ENCODE peak calls at places on chromosomes 7 and 10, in six cellular contexts. One of them, this sample, is unnamed.

GRCh38 chr10:43785252-43785651 is 136.6 kb upstream of the ZNF32 start:
- DNase-seq in K562: peak
- DNase-seq in HCT116: peak
- DNase-seq in sigmoid colon: no peak
- DNase-seq in transverse colon: no peak
- DNase-seq in prostate gland: no peak
- DNase-seq in this sample: no peak

GRCh38 chr7:17557305-17557704 is 258.9 kb downstream of the AHR start:
- DNase-seq in sigmoid colon: no peak
- DNase-seq in prostate gland: no peak
- DNase-seq in transverse colon: no peak
- DNase-seq in HCT116: no peak
- DNase-seq in K562: no peak
- DNase-seq in this sample: no peak

GRCh38 chr10:102413053-102413705 is 5.4 kb downstream of the PSD start:
- DNase-seq in transverse colon: no peak
- DNase-seq in HCT116: no peak
- DNase-seq in prostate gland: no peak
- DNase-seq in sigmoid colon: no peak
- DNase-seq in K562: peak
- DNase-seq in this sample: no peak

GRCh38 chr7:47940482-47941001 is 7.7 kb downstream of the PKD1L1 start:
- DNase-seq in transverse colon: peak
- DNase-seq in sigmoid colon: no peak
- DNase-seq in HCT116: no peak
- DNase-seq in K562: no peak
- DNase-seq in prostate gland: no peak
- DNase-seq in this sample: no peak

GRCh38 chr7:40827217-40828085 is 692.6 kb downstream of the SUGCT start:
- DNase-seq in HCT116: no peak
- DNase-seq in prostate gland: no peak
- DNase-seq in transverse colon: no peak
- DNase-seq in K562: no peak
- DNase-seq in sigmoid colon: no peak
- DNase-seq in this sample: no peak

GRCh38 chr7:1848013-1848640 is 178.1 kb downstream of the ELFN1 start:
- DNase-seq in HCT116: no peak
- DNase-seq in K562: no peak
- DNase-seq in sigmoid colon: peak
- DNase-seq in prostate gland: no peak
- DNase-seq in transverse colon: no peak
- DNase-seq in this sample: no peak

GRCh38 chr10:100970076-100970913 is 991 bp downstream of the SEMA4G start:
- DNase-seq in K562: peak
- DNase-seq in HCT116: peak
- DNase-seq in sigmoid colon: peak
- DNase-seq in prostate gland: peak
- DNase-seq in transverse colon: peak
- DNase-seq in this sample: peak

GRCh38 chr7:70570961-70571360 is 561.0 kb upstream of the GALNT17 start:
- DNase-seq in transverse colon: no peak
- DNase-seq in HCT116: no peak
- DNase-seq in prostate gland: no peak
- DNase-seq in K562: no peak
- DNase-seq in sigmoid colon: no peak
- DNase-seq in this sample: no peak

GRCh38 chr10:18607979-18608378 is 43.4 kb downstream of the NSUN6 start:
- DNase-seq in HCT116: no peak
- DNase-seq in transverse colon: no peak
- DNase-seq in sigmoid colon: no peak
- DNase-seq in prostate gland: no peak
- DNase-seq in K562: no peak
- DNase-seq in this sample: no peak

GRCh38 chr10:122471531-122472177 is 10.3 kb downstream of the HTRA1 start:
- DNase-seq in transverse colon: no peak
- DNase-seq in K562: no peak
- DNase-seq in sigmoid colon: no peak
- DNase-seq in prostate gland: no peak
- DNase-seq in HCT116: no peak
- DNase-seq in this sample: no peak

GRCh38 chr10:44863344-44864041 is 47.6 kb upstream of the TMEM72 start:
- DNase-seq in K562: no peak
- DNase-seq in HCT116: no peak
- DNase-seq in transverse colon: no peak
- DNase-seq in sigmoid colon: no peak
- DNase-seq in prostate gland: no peak
- DNase-seq in this sample: no peak

GRCh38 chr7:26192485-26193087 is 8.0 kb downstream of the HNRNPA2B1 start:
- DNase-seq in sigmoid colon: no peak
- DNase-seq in HCT116: no peak
- DNase-seq in prostate gland: no peak
- DNase-seq in transverse colon: peak
- DNase-seq in K562: no peak
- DNase-seq in this sample: no peak
- TF ChIP-seq POLR2AphosphoS5 in sigmoid colon: no peak
- TF ChIP-seq POLR2AphosphoS5 in HCT116: no peak
- TF ChIP-seq POLR2AphosphoS5 in prostate gland: no peak
- TF ChIP-seq POLR2AphosphoS5 in transverse colon: no peak
- TF ChIP-seq POLR2AphosphoS5 in K562: peak
- TF ChIP-seq POLR2AphosphoS5 in this sample: no peak

GRCh38 chr7:156906281-156906680 is 13.3 kb upstream of the LMBR1 start:
- DNase-seq in K562: no peak
- DNase-seq in HCT116: no peak
- DNase-seq in prostate gland: no peak
- DNase-seq in transverse colon: no peak
- DNase-seq in sigmoid colon: no peak
- DNase-seq in this sample: no peak

GRCh38 chr7:156907656-156908055 is 14.7 kb upstream of the LMBR1 start:
- DNase-seq in K562: no peak
- DNase-seq in sigmoid colon: no peak
- DNase-seq in transverse colon: no peak
- DNase-seq in prostate gland: no peak
- DNase-seq in HCT116: no peak
- DNase-seq in this sample: no peak

GRCh38 chr7:156897673-156898072 is 4.7 kb upstream of the LMBR1 start:
- DNase-seq in transverse colon: no peak
- DNase-seq in K562: no peak
- DNase-seq in sigmoid colon: no peak
- DNase-seq in prostate gland: no peak
- DNase-seq in HCT116: no peak
- DNase-seq in this sample: no peak

GRCh38 chr7:156898938-156899337 is 6.0 kb upstream of the LMBR1 start:
- DNase-seq in sigmoid colon: no peak
- DNase-seq in K562: no peak
- DNase-seq in transverse colon: no peak
- DNase-seq in prostate gland: no peak
- DNase-seq in HCT116: no peak
- DNase-seq in this sample: no peak

GRCh38 chr7:156903232-156903909 is 10.4 kb upstream of the LMBR1 start:
- DNase-seq in HCT116: peak
- DNase-seq in transverse colon: no peak
- DNase-seq in sigmoid colon: no peak
- DNase-seq in K562: no peak
- DNase-seq in prostate gland: peak
- DNase-seq in this sample: peak
- H3K27ac ChIP-seq in HCT116: peak
- H3K27ac ChIP-seq in transverse colon: peak
- H3K27ac ChIP-seq in sigmoid colon: no peak
- H3K27ac ChIP-seq in K562: no peak
- H3K27ac ChIP-seq in prostate gland: peak
- H3K27ac ChIP-seq in this sample: peak

GRCh38 chr7:71727347-71727746 is 595.4 kb downstream of the GALNT17 start:
- DNase-seq in HCT116: no peak
- DNase-seq in transverse colon: no peak
- DNase-seq in K562: no peak
- DNase-seq in prostate gland: no peak
- DNase-seq in sigmoid colon: no peak
- DNase-seq in this sample: no peak

GRCh38 chr7:71735961-71736556 is 604.1 kb downstream of the GALNT17 start:
- DNase-seq in HCT116: peak
- DNase-seq in transverse colon: peak
- DNase-seq in sigmoid colon: no peak
- DNase-seq in prostate gland: peak
- DNase-seq in K562: peak
- DNase-seq in this sample: peak

GRCh38 chr7:71733108-71733870 is 601.3 kb downstream of the GALNT17 start:
- DNase-seq in K562: peak
- DNase-seq in prostate gland: peak
- DNase-seq in transverse colon: peak
- DNase-seq in HCT116: peak
- DNase-seq in sigmoid colon: peak
- DNase-seq in this sample: peak
- TF ChIP-seq CTCF in K562: peak
- TF ChIP-seq CTCF in prostate gland: peak
- TF ChIP-seq CTCF in transverse colon: peak
- TF ChIP-seq CTCF in HCT116: no peak
- TF ChIP-seq CTCF in sigmoid colon: peak
- TF ChIP-seq CTCF in this sample: no peak

GRCh38 chr10:3827266-3827665 is 42.3 kb upstream of the KLF6 start:
- DNase-seq in K562: no peak
- DNase-seq in sigmoid colon: no peak
- DNase-seq in HCT116: no peak
- DNase-seq in prostate gland: no peak
- DNase-seq in transverse colon: no peak
- DNase-seq in this sample: no peak

GRCh38 chr10:3829193-3830050 is 44.4 kb upstream of the KLF6 start:
- DNase-seq in K562: no peak
- DNase-seq in sigmoid colon: no peak
- DNase-seq in transverse colon: no peak
- DNase-seq in prostate gland: no peak
- DNase-seq in HCT116: no peak
- DNase-seq in this sample: no peak

GRCh38 chr10:3830946-3831345 is 45.9 kb upstream of the KLF6 start:
- DNase-seq in HCT116: no peak
- DNase-seq in K562: no peak
- DNase-seq in transverse colon: no peak
- DNase-seq in sigmoid colon: no peak
- DNase-seq in prostate gland: no peak
- DNase-seq in this sample: no peak

GRCh38 chr10:3827768-3828403 is 42.9 kb upstream of the KLF6 start:
- DNase-seq in transverse colon: no peak
- DNase-seq in prostate gland: no peak
- DNase-seq in K562: no peak
- DNase-seq in HCT116: no peak
- DNase-seq in sigmoid colon: no peak
- DNase-seq in this sample: no peak

GRCh38 chr10:3828404-3829192 is 43.6 kb upstream of the KLF6 start:
- DNase-seq in sigmoid colon: peak
- DNase-seq in HCT116: no peak
- DNase-seq in transverse colon: no peak
- DNase-seq in prostate gland: no peak
- DNase-seq in K562: peak
- DNase-seq in this sample: no peak
- TF ChIP-seq POLR2AphosphoS5 in sigmoid colon: no peak
- TF ChIP-seq POLR2AphosphoS5 in HCT116: no peak
- TF ChIP-seq POLR2AphosphoS5 in transverse colon: no peak
- TF ChIP-seq POLR2AphosphoS5 in prostate gland: peak
- TF ChIP-seq POLR2AphosphoS5 in K562: no peak
- TF ChIP-seq POLR2AphosphoS5 in this sample: no peak

GRCh38 chr10:33241351-33241750 is 93.1 kb downstream of the NRP1 start:
- DNase-seq in prostate gland: no peak
- DNase-seq in K562: no peak
- DNase-seq in HCT116: no peak
- DNase-seq in transverse colon: no peak
- DNase-seq in sigmoid colon: no peak
- DNase-seq in this sample: no peak
- H3K27ac ChIP-seq in prostate gland: no peak
- H3K27ac ChIP-seq in K562: no peak
- H3K27ac ChIP-seq in HCT116: no peak
- H3K27ac ChIP-seq in transverse colon: no peak
- H3K27ac ChIP-seq in sigmoid colon: no peak
- H3K27ac ChIP-seq in this sample: no peak

This sample was measured in stomach.